ENCODE peak calls at places on chromosomes 13 and 19, in eight cellular contexts. C, J, W, S, D, B, G and E are unnamed samples.

GRCh38 chr19:7506385-7507328 is 9.2 kb upstream of the ZNF358 start:
- DNase-seq in S (peak), B (no peak), J (no peak), W (no peak), C (peak), D (peak), G (peak), E (peak)

GRCh38 chr13:62280590-62280989 is 864.9 kb upstream of the PCDH20 start:
- DNase-seq in D (no peak), G (no peak), C (no peak), W (no peak), S (no peak), J (no peak), B (no peak), E (no peak)

GRCh38 chr13:19618925-19619324 is 14.5 kb upstream of the MPHOSPH8 start:
- DNase-seq in B (no peak), W (no peak), G (peak), D (peak), J (no peak), S (no peak), C (peak), E (peak)

GRCh38 chr19:7098701-7099596 is 29.4 kb downstream of the ZNF557 start:
- DNase-seq in B (no peak), J (peak), S (peak), W (peak), D (peak), G (peak), C (peak), E (peak)

GRCh38 chr19:3699071-3699740 is 1.1 kb downstream of the PIP5K1C start:
- DNase-seq in B (no peak), W (peak), S (peak), D (peak), C (peak), J (no peak), G (peak), E (peak)

GRCh38 chr19:6509118-6509971 is 7.2 kb upstream of the TUBB4A start:
- DNase-seq in D (no peak), J (no peak), B (no peak), C (no peak), S (peak), G (no peak), W (peak), E (no peak)

GRCh38 chr19:46211201-46211881 is 18.2 kb upstream of the IGFL1 start:
- DNase-seq in G (no peak), J (peak), B (peak), D (no peak), W (no peak), C (peak), S (no peak), E (no peak)

GRCh38 chr13:94550030-94550738 is 45.8 kb downstream of the TGDS start:
- DNase-seq in W (peak), G (no peak), B (no peak), S (no peak), J (no peak), C (no peak), D (peak), E (no peak)